ENCODE peak calls at places on chromosomes 13 and 19, in five cellular contexts. One of them, this sample, is unnamed.

GRCh38 chr13:38743499-38743898 is 56.6 kb downstream of the FREM2 start:
- DNase-seq in GM06990: no peak
- DNase-seq in kidney epithelial cell: no peak
- DNase-seq in astrocyte of the spinal cord: no peak
- DNase-seq in NB4: no peak
- DNase-seq in this sample: no peak

GRCh38 chr19:11570039-11570462 is 7.4 kb downstream of the ACP5 start:
- DNase-seq in astrocyte of the spinal cord: no peak
- DNase-seq in GM06990: no peak
- DNase-seq in kidney epithelial cell: no peak
- DNase-seq in NB4: peak
- DNase-seq in this sample: no peak

GRCh38 chr13:107770541-107770940 is 444.8 kb downstream of the LIG4 start:
- DNase-seq in GM06990: no peak
- DNase-seq in kidney epithelial cell: no peak
- DNase-seq in NB4: no peak
- DNase-seq in astrocyte of the spinal cord: no peak
- DNase-seq in this sample: no peak

GRCh38 chr19:23404676-23405075 is 9.4 kb upstream of the ZNF91 start:
- DNase-seq in astrocyte of the spinal cord: no peak
- DNase-seq in NB4: no peak
- DNase-seq in kidney epithelial cell: no peak
- DNase-seq in GM06990: no peak
- DNase-seq in this sample: no peak

GRCh38 chr19:20969498-20969897 is 46.4 kb downstream of the ZNF85 start:
- DNase-seq in GM06990: no peak
- DNase-seq in astrocyte of the spinal cord: no peak
- DNase-seq in kidney epithelial cell: no peak
- DNase-seq in NB4: no peak
- DNase-seq in this sample: no peak

GRCh38 chr13:112596220-112596619 is 8.3 kb upstream of the TUBGCP3 start:
- DNase-seq in NB4: no peak
- DNase-seq in GM06990: no peak
- DNase-seq in astrocyte of the spinal cord: no peak
- DNase-seq in kidney epithelial cell: no peak
- DNase-seq in this sample: no peak

GRCh38 chr19:23095406-23095805 is 21.4 kb upstream of the ZNF730 start:
- DNase-seq in GM06990: no peak
- DNase-seq in NB4: no peak
- DNase-seq in astrocyte of the spinal cord: no peak
- DNase-seq in kidney epithelial cell: no peak
- DNase-seq in this sample: no peak

GRCh38 chr19:57280913-57281425 is 684 bp downstream of the ZNF460 start:
- DNase-seq in NB4: peak
- DNase-seq in kidney epithelial cell: no peak
- DNase-seq in astrocyte of the spinal cord: no peak
- DNase-seq in GM06990: peak
- DNase-seq in this sample: no peak

GRCh38 chr13:79779061-79779460 is 298.1 kb downstream of the NDFIP2 start:
- DNase-seq in astrocyte of the spinal cord: no peak
- DNase-seq in GM06990: no peak
- DNase-seq in kidney epithelial cell: no peak
- DNase-seq in NB4: no peak
- DNase-seq in this sample: no peak

GRCh38 chr13:99960663-99961440 is 10.7 kb downstream of the ZIC5 start:
- DNase-seq in kidney epithelial cell: no peak
- DNase-seq in NB4: no peak
- DNase-seq in astrocyte of the spinal cord: no peak
- DNase-seq in GM06990: no peak
- DNase-seq in this sample: no peak

GRCh38 chr13:102913924-102914628 is 68.2 kb downstream of the ERCC5 start:
- DNase-seq in GM06990: no peak
- DNase-seq in astrocyte of the spinal cord: peak
- DNase-seq in kidney epithelial cell: no peak
- DNase-seq in NB4: no peak
- DNase-seq in this sample: no peak

GRCh38 chr13:27186295-27186694 is 14.7 kb upstream of the USP12 start:
- DNase-seq in GM06990: no peak
- DNase-seq in kidney epithelial cell: no peak
- DNase-seq in NB4: no peak
- DNase-seq in astrocyte of the spinal cord: no peak
- DNase-seq in this sample: no peak

GRCh38 chr19:41843371-41843770 is 1.1 kb downstream of the LYPD4 start:
- DNase-seq in kidney epithelial cell: no peak
- DNase-seq in NB4: no peak
- DNase-seq in GM06990: no peak
- DNase-seq in astrocyte of the spinal cord: no peak
- DNase-seq in this sample: no peak

GRCh38 chr13:65894049-65894448 is 1336.1 kb downstream of the PCDH9 start:
- DNase-seq in kidney epithelial cell: no peak
- DNase-seq in astrocyte of the spinal cord: no peak
- DNase-seq in NB4: no peak
- DNase-seq in GM06990: no peak
- DNase-seq in this sample: no peak

GRCh38 chr13:45316996-45317395 is 24.0 kb downstream of the TPT1 start:
- DNase-seq in GM06990: no peak
- DNase-seq in kidney epithelial cell: no peak
- DNase-seq in NB4: no peak
- DNase-seq in astrocyte of the spinal cord: no peak
- DNase-seq in this sample: no peak

GRCh38 chr13:75308222-75308621 is 173.7 kb downstream of the TBC1D4 start:
- DNase-seq in kidney epithelial cell: no peak
- DNase-seq in astrocyte of the spinal cord: no peak
- DNase-seq in GM06990: no peak
- DNase-seq in NB4: no peak
- DNase-seq in this sample: no peak

GRCh38 chr13:52738719-52739467 is 727 bp downstream of the CNMD start:
- DNase-seq in kidney epithelial cell: no peak
- DNase-seq in NB4: no peak
- DNase-seq in astrocyte of the spinal cord: no peak
- DNase-seq in GM06990: peak
- DNase-seq in this sample: no peak

GRCh38 chr19:679418-680286 is 3.5 kb downstream of the FSTL3 start:
- DNase-seq in kidney epithelial cell: no peak
- DNase-seq in GM06990: no peak
- DNase-seq in astrocyte of the spinal cord: peak
- DNase-seq in NB4: peak
- DNase-seq in this sample: no peak

GRCh38 chr19:51311388-51312257 is at the start of gene IGLON5:
- DNase-seq in astrocyte of the spinal cord: no peak
- DNase-seq in NB4: no peak
- DNase-seq in GM06990: no peak
- DNase-seq in kidney epithelial cell: no peak
- DNase-seq in this sample: no peak

GRCh38 chr19:11684987-11685675 is 53.6 kb downstream of the ZNF823 start:
- DNase-seq in NB4: no peak
- DNase-seq in GM06990: no peak
- DNase-seq in astrocyte of the spinal cord: no peak
- DNase-seq in kidney epithelial cell: no peak
- DNase-seq in this sample: no peak

GRCh38 chr13:23723463-23723862 is 153.3 kb downstream of the TNFRSF19 start:
- DNase-seq in astrocyte of the spinal cord: peak
- DNase-seq in GM06990: no peak
- DNase-seq in NB4: no peak
- DNase-seq in kidney epithelial cell: no peak
- DNase-seq in this sample: no peak

GRCh38 chr13:85729296-85729695 is 69.9 kb downstream of the SLITRK6 start:
- DNase-seq in NB4: no peak
- DNase-seq in astrocyte of the spinal cord: peak
- DNase-seq in kidney epithelial cell: peak
- DNase-seq in GM06990: no peak
- DNase-seq in this sample: no peak

GRCh38 chr19:35278578-35279284 is 3.6 kb upstream of the HAMP start:
- DNase-seq in astrocyte of the spinal cord: no peak
- DNase-seq in kidney epithelial cell: no peak
- DNase-seq in NB4: no peak
- DNase-seq in GM06990: no peak
- DNase-seq in this sample: no peak

GRCh38 chr19:42443944-42444398 is 1.2 kb upstream of the CXCL17 start:
- DNase-seq in NB4: no peak
- DNase-seq in kidney epithelial cell: no peak
- DNase-seq in GM06990: no peak
- DNase-seq in astrocyte of the spinal cord: no peak
- DNase-seq in this sample: no peak

GRCh38 chr19:45424191-45425058 is 708 bp upstream of the ERCC1 start:
- DNase-seq in astrocyte of the spinal cord: peak
- DNase-seq in NB4: peak
- DNase-seq in kidney epithelial cell: peak
- DNase-seq in GM06990: peak
- DNase-seq in this sample: peak

GRCh38 chr19:5154129-5154798 is 185.4 kb downstream of the KDM4B start:
- DNase-seq in NB4: peak
- DNase-seq in astrocyte of the spinal cord: no peak
- DNase-seq in GM06990: no peak
- DNase-seq in kidney epithelial cell: no peak
- DNase-seq in this sample: no peak

GRCh38 chr19:13817018-13817614 is 21.9 kb downstream of the ZSWIM4 start:
- DNase-seq in astrocyte of the spinal cord: no peak
- DNase-seq in NB4: no peak
- DNase-seq in kidney epithelial cell: no peak
- DNase-seq in GM06990: peak
- DNase-seq in this sample: no peak

GRCh38 chr19:16216744-16217670 is 19.3 kb downstream of the AP1M1 start:
- DNase-seq in astrocyte of the spinal cord: no peak
- DNase-seq in NB4: no peak
- DNase-seq in GM06990: no peak
- DNase-seq in kidney epithelial cell: no peak
- DNase-seq in this sample: no peak

GRCh38 chr13:89402211-89402610 is 1731.0 kb downstream of the SLITRK5 start:
- DNase-seq in astrocyte of the spinal cord: no peak
- DNase-seq in NB4: no peak
- DNase-seq in kidney epithelial cell: no peak
- DNase-seq in GM06990: no peak
- DNase-seq in this sample: no peak

GRCh38 chr13:89401209-89401810 is 1730.1 kb downstream of the SLITRK5 start:
- DNase-seq in GM06990: no peak
- DNase-seq in kidney epithelial cell: peak
- DNase-seq in astrocyte of the spinal cord: peak
- DNase-seq in NB4: peak
- DNase-seq in this sample: peak
- H3K4me3 ChIP-seq in GM06990: no peak
- H3K4me3 ChIP-seq in kidney epithelial cell: no peak
- H3K4me3 ChIP-seq in astrocyte of the spinal cord: no peak
- H3K4me3 ChIP-seq in NB4: peak
- H3K4me3 ChIP-seq in this sample: no peak

GRCh38 chr19:19384486-19384885 is 21.0 kb upstream of the GATAD2A start:
- DNase-seq in NB4: no peak
- DNase-seq in astrocyte of the spinal cord: no peak
- DNase-seq in GM06990: no peak
- DNase-seq in kidney epithelial cell: no peak
- DNase-seq in this sample: no peak

GRCh38 chr19:19387108-19387507 is 18.4 kb upstream of the GATAD2A start:
- DNase-seq in astrocyte of the spinal cord: no peak
- DNase-seq in NB4: no peak
- DNase-seq in kidney epithelial cell: no peak
- DNase-seq in GM06990: no peak
- DNase-seq in this sample: no peak

GRCh38 chr19:19386373-19386869 is 19.1 kb upstream of the GATAD2A start:
- DNase-seq in NB4: peak
- DNase-seq in astrocyte of the spinal cord: no peak
- DNase-seq in GM06990: no peak
- DNase-seq in kidney epithelial cell: no peak
- DNase-seq in this sample: no peak

GRCh38 chr19:19385900-19386339 is 19.6 kb upstream of the GATAD2A start:
- DNase-seq in NB4: peak
- DNase-seq in GM06990: no peak
- DNase-seq in astrocyte of the spinal cord: no peak
- DNase-seq in kidney epithelial cell: no peak
- DNase-seq in this sample: no peak

DNA sequence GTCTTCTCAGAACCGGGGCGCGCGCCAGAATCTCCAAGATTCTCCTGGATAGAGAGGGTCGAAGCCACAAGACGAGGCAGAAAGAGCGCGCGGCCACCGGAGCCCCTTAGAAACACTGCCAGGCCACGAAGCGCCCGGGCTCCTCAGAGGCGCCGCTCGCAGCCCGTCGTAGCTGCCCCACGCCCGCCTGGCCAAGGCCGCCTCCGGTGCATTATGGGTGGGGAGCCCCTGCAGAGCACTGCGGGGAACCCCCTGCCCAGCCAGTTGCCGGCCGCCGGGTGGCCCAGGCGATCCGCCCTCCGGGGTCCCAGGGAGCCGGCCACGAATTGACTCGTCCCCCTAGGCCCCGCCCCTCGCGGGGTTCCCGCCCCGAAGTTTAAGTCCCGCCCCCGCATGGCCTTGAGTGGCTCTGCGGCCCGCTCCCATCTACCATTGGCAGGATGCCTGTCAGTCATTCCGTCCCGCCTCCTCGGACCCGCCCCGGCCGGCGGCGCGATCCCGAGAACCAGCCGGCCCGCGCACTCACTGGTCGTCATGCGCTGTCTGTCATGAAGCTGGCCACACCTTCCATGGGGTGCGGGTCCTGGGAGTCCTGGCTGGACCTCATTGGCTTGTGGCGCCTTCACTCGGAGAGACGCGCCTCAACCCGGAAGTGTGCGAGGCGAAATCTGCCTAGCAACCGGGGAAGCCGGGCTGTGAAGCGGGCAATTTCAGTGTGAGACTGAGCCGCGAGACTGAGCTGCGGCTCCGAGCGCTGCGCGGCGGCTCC is 20.2 kb upstream of the GATAD2A start:
- DNase-seq in GM06990: peak
- DNase-seq in kidney epithelial cell: peak
- DNase-seq in astrocyte of the spinal cord: peak
- DNase-seq in NB4: peak
- DNase-seq in this sample: peak
- TF ChIP-seq CTCF in GM06990: no peak
- TF ChIP-seq CTCF in kidney epithelial cell: no peak
- TF ChIP-seq CTCF in astrocyte of the spinal cord: no peak
- TF ChIP-seq CTCF in NB4: no peak
- TF ChIP-seq CTCF in this sample: no peak

GRCh38 chr19:3285647-3286176 is 61.3 kb downstream of the CELF5 start:
- DNase-seq in kidney epithelial cell: no peak
- DNase-seq in astrocyte of the spinal cord: no peak
- DNase-seq in GM06990: peak
- DNase-seq in NB4: no peak
- DNase-seq in this sample: no peak

GRCh38 chr19:3283246-3283751 is 58.8 kb downstream of the CELF5 start:
- DNase-seq in GM06990: no peak
- DNase-seq in NB4: no peak
- DNase-seq in astrocyte of the spinal cord: no peak
- DNase-seq in kidney epithelial cell: no peak
- DNase-seq in this sample: no peak

GRCh38 chr19:3283886-3284657 is 59.6 kb downstream of the CELF5 start:
- DNase-seq in NB4: no peak
- DNase-seq in astrocyte of the spinal cord: no peak
- DNase-seq in kidney epithelial cell: no peak
- DNase-seq in GM06990: no peak
- DNase-seq in this sample: no peak

GRCh38 chr19:3282564-3282963 is 58.1 kb downstream of the CELF5 start:
- DNase-seq in kidney epithelial cell: no peak
- DNase-seq in NB4: no peak
- DNase-seq in astrocyte of the spinal cord: no peak
- DNase-seq in GM06990: no peak
- DNase-seq in this sample: no peak

GRCh38 chr19:3284759-3285646 is 60.5 kb downstream of the CELF5 start:
- DNase-seq in GM06990: peak
- DNase-seq in astrocyte of the spinal cord: peak
- DNase-seq in kidney epithelial cell: no peak
- DNase-seq in NB4: peak
- DNase-seq in this sample: peak
- H3K4me3 ChIP-seq in GM06990: no peak
- H3K4me3 ChIP-seq in astrocyte of the spinal cord: no peak
- H3K4me3 ChIP-seq in kidney epithelial cell: no peak
- H3K4me3 ChIP-seq in NB4: no peak
- H3K4me3 ChIP-seq in this sample: peak

GRCh38 chr13:49488563-49488962 is 7.2 kb upstream of the PHF11 start:
- DNase-seq in NB4: no peak
- DNase-seq in kidney epithelial cell: no peak
- DNase-seq in GM06990: no peak
- DNase-seq in astrocyte of the spinal cord: no peak
- DNase-seq in this sample: no peak
- TF ChIP-seq CTCF in NB4: no peak
- TF ChIP-seq CTCF in kidney epithelial cell: no peak
- TF ChIP-seq CTCF in GM06990: no peak
- TF ChIP-seq CTCF in astrocyte of the spinal cord: no peak
- TF ChIP-seq CTCF in this sample: no peak

This sample was measured in epithelial cell of proximal tubule.